ENCODE peak calls at places on chromosomes 3 and 15, in eight cellular contexts. G is brain microvascular endothelial cell, U is stomach, C is fibroblast of pulmonary artery, S is coronary artery, L is sigmoid colon, I is cardiac fibroblast, P is fibroblast of lung. D is an unnamed sample.

GRCh38 chr3:108420926-108421325 is 89.5 kb downstream of the MYH15 start:
- DNase-seq in G (peak), U (no peak), C (peak), S (no peak), L (no peak), I (peak), P (peak), D (no peak)

GRCh38 chr3:87313641-87314040 is 37.3 kb upstream of the POU1F1 start:
- DNase-seq in G (no peak), U (no peak), C (no peak), S (no peak), L (no peak), I (no peak), P (no peak), D (no peak)

GRCh38 chr3:47473391-47473790 is 2.4 kb downstream of the SCAP start:
- DNase-seq in G (no peak), U (no peak), C (no peak), S (no peak), L (no peak), I (no peak), P (no peak), D (peak)

GRCh38 chr3:120438971-120439370 is 11.8 kb downstream of the FSTL1 start:
- DNase-seq in G (peak), U (no peak), C (peak), S (peak), L (peak), I (peak), P (peak), D (no peak)

GRCh38 chr3:87448559-87448958 is 172.2 kb upstream of the POU1F1 start:
- DNase-seq in G (no peak), U (no peak), C (no peak), S (no peak), L (no peak), I (no peak), P (no peak), D (no peak)

GRCh38 chr15:99998661-99999101 is 265.4 kb upstream of the LYSMD4 start:
- DNase-seq in G (no peak), U (peak), C (no peak), S (no peak), L (no peak), I (no peak), P (no peak), D (no peak)

GRCh38 chr3:24357635-24358034 is 137.0 kb downstream of the THRB start:
- DNase-seq in G (no peak), U (no peak), C (no peak), S (no peak), L (no peak), I (no peak), P (no peak), D (no peak)

GRCh38 chr15:69951511-69952209 is 146.1 kb downstream of the TLE3 start:
- DNase-seq in G (no peak), U (no peak), C (peak), S (no peak), L (no peak), I (peak), P (peak), D (no peak)

GRCh38 chr3:178233371-178233770 is 302.9 kb upstream of the KCNMB2 start:
- DNase-seq in G (no peak), U (no peak), C (no peak), S (no peak), L (no peak), I (no peak), P (no peak), D (no peak)

GRCh38 chr3:139538733-139539132 is 809 bp downstream of the RBP1 start:
- DNase-seq in G (peak), U (no peak), C (peak), S (no peak), L (peak), I (peak), P (peak), D (no peak)

GRCh38 chr15:94722025-94722636 is 490.8 kb downstream of the MCTP2 start:
- DNase-seq in G (no peak), U (no peak), C (no peak), S (no peak), L (no peak), I (no peak), P (no peak), D (no peak)

GRCh38 chr3:194272861-194273266 is 78.3 kb downstream of the CPN2 start:
- DNase-seq in G (no peak), U (no peak), C (no peak), S (peak), L (peak), I (peak), P (no peak), D (no peak)

GRCh38 chr15:57298843-57299550 is 77.3 kb upstream of the CGNL1 start:
- DNase-seq in G (no peak), U (no peak), C (no peak), S (no peak), L (no peak), I (no peak), P (no peak), D (no peak)

GRCh38 chr15:54017911-54018310 is 39.7 kb downstream of the UNC13C start:
- DNase-seq in G (no peak), U (no peak), C (no peak), S (no peak), L (no peak), I (no peak), P (no peak), D (no peak)

GRCh38 chr3:133917144-133917543 is 21.5 kb upstream of the RAB6B start:
- DNase-seq in G (no peak), U (no peak), C (no peak), S (no peak), L (no peak), I (no peak), P (no peak), D (no peak)

GRCh38 chr3:183597959-183598358 is 37.5 kb upstream of the KLHL24 start:
- DNase-seq in G (no peak), U (no peak), C (no peak), S (no peak), L (no peak), I (no peak), P (no peak), D (no peak)

GRCh38 chr3:66483006-66483928 is 17.6 kb downstream of the LRIG1 start:
- DNase-seq in G (peak), U (peak), C (peak), S (peak), L (peak), I (peak), P (peak), D (no peak)

GRCh38 chr3:50340404-50341329 is at the start of gene RASSF1:
- DNase-seq in G (no peak), U (peak), C (peak), S (peak), L (peak), I (peak), P (peak), D (no peak)

GRCh38 chr3:192843742-192844350 is 73.8 kb downstream of the MB21D2 start:
- DNase-seq in G (no peak), U (no peak), C (no peak), S (no peak), L (no peak), I (no peak), P (no peak), D (no peak)

GRCh38 chr3:197730200-197730599 is 6.5 kb downstream of the RUBCN start:
- DNase-seq in G (peak), U (no peak), C (peak), S (no peak), L (no peak), I (peak), P (peak), D (no peak)

GRCh38 chr3:187833375-187833774 is 88.1 kb upstream of the BCL6 start:
- DNase-seq in G (no peak), U (no peak), C (no peak), S (no peak), L (no peak), I (no peak), P (no peak), D (no peak)

GRCh38 chr3:100316656-100317069 is 17.9 kb upstream of the NIT2 start:
- DNase-seq in G (peak), U (no peak), C (peak), S (no peak), L (no peak), I (peak), P (peak), D (no peak)

GRCh38 chr3:194281306-194281705 is 69.8 kb downstream of the CPN2 start:
- DNase-seq in G (no peak), U (no peak), C (no peak), S (peak), L (peak), I (no peak), P (no peak), D (no peak)

GRCh38 chr3:78427303-78427702 is 1340.5 kb downstream of the ROBO1 start:
- DNase-seq in G (no peak), U (no peak), C (no peak), S (no peak), L (no peak), I (no peak), P (no peak), D (no peak)

GRCh38 chr3:108159865-108160264 is 62.4 kb downstream of the IFT57 start:
- DNase-seq in G (no peak), U (no peak), C (peak), S (no peak), L (no peak), I (peak), P (peak), D (no peak)

GRCh38 chr15:60444289-60444912 is 34.5 kb downstream of the ICE2 start:
- DNase-seq in G (peak), U (no peak), C (peak), S (no peak), L (no peak), I (peak), P (peak), D (no peak)

GRCh38 chr3:19213608-19214220 is 65.4 kb downstream of the KCNH8 start:
- DNase-seq in G (no peak), U (no peak), C (no peak), S (no peak), L (no peak), I (no peak), P (no peak), D (no peak)

DNA sequence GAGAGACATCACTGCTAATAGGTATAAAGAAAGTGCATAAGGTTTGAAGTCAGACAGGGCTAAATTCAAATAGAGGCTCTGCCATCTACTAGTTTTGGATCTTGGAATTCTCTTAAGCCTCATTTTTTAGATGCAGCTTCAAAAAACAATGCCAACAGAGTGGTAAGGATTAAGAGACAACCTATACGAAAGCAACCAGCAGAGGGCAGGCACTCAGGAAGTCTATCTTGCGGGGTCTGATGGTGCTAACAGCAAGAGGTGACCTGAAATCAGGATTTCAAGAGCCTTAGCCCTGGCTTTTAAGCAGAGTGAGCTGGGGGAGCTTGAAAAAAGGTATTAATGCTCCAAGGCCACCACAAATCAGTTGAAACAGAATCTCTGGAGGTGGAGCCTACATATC is 40.7 kb downstream of the LDHAL6B start:
- DNase-seq in G (peak), U (peak), C (peak), S (no peak), L (no peak), I (peak), P (peak), D (no peak)
- TF ChIP-seq CTCF in G (peak), U (no peak), C (peak), S (peak), L (peak), I (peak), P (peak), D (peak)

DNA sequence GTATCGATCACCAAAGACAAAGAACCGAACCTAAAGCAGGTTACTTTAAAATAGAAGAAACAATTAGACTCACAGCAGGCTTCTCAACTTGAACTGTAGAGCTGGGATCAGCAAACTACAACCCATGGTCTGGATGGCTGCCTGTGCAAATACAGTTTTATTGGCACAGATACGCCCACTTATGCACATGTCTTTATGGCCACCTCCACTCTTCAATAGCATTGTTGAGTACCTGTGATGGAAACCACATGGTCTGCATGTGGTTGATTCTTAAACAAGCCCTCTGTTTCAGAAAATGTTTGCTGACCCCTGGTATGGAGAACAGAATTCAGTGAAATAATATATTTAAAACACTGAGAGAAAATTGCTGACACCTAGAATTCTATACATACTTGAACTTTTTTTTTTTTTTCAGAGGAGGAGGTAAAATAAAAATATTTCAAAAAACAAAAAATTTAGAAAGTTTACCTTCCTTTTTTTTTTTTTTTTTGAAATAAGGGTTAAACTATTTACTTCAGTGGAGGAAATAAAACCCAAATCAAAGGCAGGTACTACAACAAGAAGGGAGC is 263.8 kb upstream of the ATP10A start:
- DNase-seq in G (no peak), U (no peak), C (no peak), S (no peak), L (no peak), I (no peak), P (no peak), D (no peak)
- TF ChIP-seq CTCF in G (no peak), U (no peak), C (no peak), S (no peak), L (no peak), I (no peak), P (no peak), D (no peak)

GRCh38 chr3:189270248-189270832 is 98.6 kb downstream of the TPRG1 start:
- DNase-seq in G (peak), U (peak), C (peak), S (peak), L (no peak), I (peak), P (peak), D (no peak)

GRCh38 chr3:189262746-189263145 is 91.0 kb downstream of the TPRG1 start:
- DNase-seq in G (no peak), U (no peak), C (no peak), S (no peak), L (no peak), I (no peak), P (no peak), D (no peak)

GRCh38 chr3:189272500-189273119 is 100.8 kb downstream of the TPRG1 start:
- DNase-seq in G (no peak), U (no peak), C (no peak), S (no peak), L (no peak), I (peak), P (peak), D (no peak)

GRCh38 chr3:189269356-189269755 is 97.6 kb downstream of the TPRG1 start:
- DNase-seq in G (no peak), U (no peak), C (no peak), S (no peak), L (no peak), I (peak), P (no peak), D (no peak)

DNA sequence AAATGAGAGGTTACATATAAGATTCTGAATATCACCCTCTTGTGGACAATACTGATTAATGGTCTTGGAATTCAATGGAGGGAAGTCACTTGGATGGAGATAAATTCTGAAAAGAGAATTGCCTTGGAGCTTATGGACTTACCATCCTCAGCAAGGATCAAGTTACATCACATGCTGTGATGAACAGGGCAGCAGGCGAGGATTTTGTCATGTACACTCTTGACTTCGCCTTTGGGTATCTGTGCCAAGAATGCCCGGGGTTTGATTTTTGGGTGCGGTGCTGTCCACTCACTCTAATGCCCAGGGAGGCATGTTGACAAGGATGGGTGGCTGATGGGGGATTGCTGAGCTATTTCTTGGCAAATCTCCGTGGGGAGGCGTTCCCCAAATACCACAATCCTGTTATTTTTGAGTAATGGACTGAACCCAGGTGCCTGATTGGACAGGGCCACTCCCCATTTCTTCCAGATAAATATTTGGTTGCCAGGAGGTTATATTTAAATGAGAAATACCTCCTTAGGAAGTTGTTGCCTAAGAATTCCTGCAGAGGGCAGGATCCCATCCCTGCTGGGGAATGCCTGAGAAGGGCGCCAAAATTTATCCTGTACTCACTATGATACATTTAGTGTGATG is 96.3 kb downstream of the TPRG1 start:
- DNase-seq in G (no peak), U (no peak), C (peak), S (no peak), L (no peak), I (peak), P (peak), D (no peak)
- TF ChIP-seq CTCF in G (peak), U (no peak), C (peak), S (no peak), L (no peak), I (peak), P (peak), D (peak)

DNA sequence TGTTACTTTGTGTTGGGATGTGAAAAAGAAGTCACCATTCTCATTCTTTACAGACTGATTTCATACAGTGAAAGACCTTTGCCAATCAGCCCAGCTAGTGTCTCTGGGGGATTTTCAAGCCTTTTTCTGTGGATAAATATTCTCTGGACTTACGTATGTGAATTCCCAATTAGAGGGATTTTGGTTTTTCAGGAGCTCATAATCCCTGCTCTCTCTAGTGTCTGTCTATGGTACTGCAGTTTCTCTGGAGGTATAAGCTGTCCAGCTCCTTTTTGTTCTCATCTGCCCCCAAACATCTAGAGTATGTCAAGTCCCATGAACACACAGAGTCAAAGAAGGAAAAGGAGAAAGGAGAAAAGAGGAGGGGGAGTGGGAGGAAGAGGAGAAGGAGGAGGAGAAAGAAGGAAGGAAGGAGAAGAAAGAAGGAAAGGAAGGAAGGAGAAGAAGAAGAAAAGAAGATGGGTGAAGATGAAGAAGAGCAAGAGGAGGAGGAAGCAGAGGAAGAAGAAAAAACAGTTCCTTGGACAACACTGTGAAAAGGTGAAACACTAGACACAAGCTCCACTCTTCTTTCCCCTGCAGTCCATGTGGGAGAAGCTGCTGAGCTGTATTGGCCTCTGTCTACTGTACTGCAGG is 218.6 kb downstream of the GREM1 start:
- DNase-seq in G (peak), U (no peak), C (peak), S (no peak), L (no peak), I (peak), P (peak), D (no peak)
- TF ChIP-seq CTCF in G (peak), U (no peak), C (peak), S (no peak), L (peak), I (peak), P (peak), D (peak)